ENCODE peak calls at places on chromosomes 12 and 14, in five cellular contexts. P, N, V, H and D are unnamed samples.

GRCh38 chr14:97456958-97457357 is 659.8 kb downstream of the VRK1 start:
- DNase-seq in P (no peak), N (no peak), H (no peak), V (no peak), D (no peak)

GRCh38 chr12:1872448-1872847 is 46.0 kb downstream of the CACNA2D4 start:
- DNase-seq in N (no peak), P (no peak), V (no peak), H (peak; percentile 23), D (no peak)

GRCh38 chr12:110004598-110004997 is 5.4 kb downstream of the ANKRD13A start:
- DNase-seq in V (no peak), N (no peak), H (no peak), P (no peak), D (no peak)

GRCh38 chr14:31320216-31320615 is 100.1 kb downstream of the HEATR5A start:
- DNase-seq in N (no peak), V (no peak), H (no peak), P (no peak), D (no peak)

GRCh38 chr12:90234455-90234854 is 525.8 kb upstream of the ATP2B1 start:
- DNase-seq in H (no peak), V (no peak), N (no peak), P (no peak), D (no peak)

GRCh38 chr14:22002860-22003284 is 329.3 kb upstream of the OR4E1 start:
- DNase-seq in N (no peak), P (no peak), H (no peak), V (no peak), D (no peak)

GRCh38 chr14:56474419-56475022 is 105.1 kb upstream of the TMEM260 start:
- DNase-seq in N (no peak), P (no peak), V (no peak), H (no peak), D (no peak)

GRCh38 chr12:49542592-49543160 is 3.8 kb downstream of the KCNH3 start:
- DNase-seq in N (no peak), P (no peak), H (no peak), V (no peak), D (no peak)

GRCh38 chr12:115852054-115852453 is 425.4 kb downstream of the MED13L start:
- DNase-seq in N (no peak), V (no peak), P (no peak), H (no peak), D (no peak)

GRCh38 chr14:97218713-97219355 is 421.7 kb downstream of the VRK1 start:
- DNase-seq in P (no peak), H (no peak), N (no peak), V (no peak), D (no peak)

GRCh38 chr12:60266381-60266852 is 670.6 kb downstream of the SLC16A7 start:
- DNase-seq in P (peak; percentile 55), V (no peak), N (peak; percentile 23), H (no peak), D (no peak)

GRCh38 chr14:60732840-60733483 is 1.6 kb upstream of the MNAT1 start:
- DNase-seq in V (no peak), H (no peak), P (no peak), N (no peak), D (no peak)

GRCh38 chr12:132132609-132133430 is 11.3 kb downstream of the DDX51 start:
- DNase-seq in V (no peak), N (no peak), P (no peak), H (no peak), D (no peak)

GRCh38 chr14:104290756-104291122 is 152.4 kb downstream of the KIF26A start:
- DNase-seq in P (no peak), N (no peak), H (no peak), V (no peak), D (no peak)

GRCh38 chr12:53118771-53119300 is 15.6 kb downstream of the SOAT2 start:
- DNase-seq in N (no peak), P (no peak), V (no peak), H (no peak), D (no peak)

GRCh38 chr12:63068857-63069442 is 82.1 kb downstream of the AVPR1A start:
- DNase-seq in N (peak; percentile 48), V (no peak), P (peak; percentile 42), H (no peak), D (no peak)

GRCh38 chr12:101809208-101809607 is 21.6 kb downstream of the GNPTAB start:
- DNase-seq in P (no peak), H (no peak), N (no peak), V (no peak), D (no peak)

GRCh38 chr12:120599672-120600537 is 18.7 kb upstream of the POP5 start:
- DNase-seq in P (no peak), V (no peak), H (no peak), N (no peak), D (no peak)

GRCh38 chr12:94941440-94941862 is 62.0 kb downstream of the NDUFA12 start:
- DNase-seq in H (peak; percentile 29), V (no peak), N (peak; percentile 70), P (peak; percentile 77), D (peak; percentile 36)

GRCh38 chr14:88208858-88209257 is 114.2 kb downstream of the KCNK10 start:
- DNase-seq in V (no peak), N (no peak), H (no peak), P (no peak), D (no peak)

GRCh38 chr12:79407671-79408622 is 282.8 kb downstream of the PAWR start:
- DNase-seq in N (peak; percentile 81), H (peak; percentile 38), V (no peak), P (peak; percentile 81), D (no peak)

DNA sequence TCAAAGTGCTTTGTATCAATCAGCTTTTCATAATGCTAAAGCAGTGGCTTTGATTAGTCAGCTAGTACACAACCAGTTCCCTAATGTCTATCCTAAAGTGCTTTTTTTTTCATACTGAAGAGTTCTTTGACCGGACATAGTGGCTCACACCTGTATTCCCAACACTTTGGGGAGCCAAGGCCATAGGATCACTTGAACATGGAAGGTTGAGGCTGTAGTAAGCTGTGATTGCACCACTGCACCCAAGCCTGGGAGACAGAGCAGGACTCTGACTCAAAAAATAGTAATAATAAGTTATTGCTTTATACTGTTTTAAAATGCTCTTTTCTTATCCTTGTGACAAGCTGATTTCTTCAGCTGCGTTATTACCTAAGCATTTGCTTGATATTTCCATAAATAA is 154.6 kb upstream of the AEBP2 start:
- DNase-seq in P (no peak), N (no peak), H (no peak), V (no peak), D (no peak)
- TF ChIP-seq CTCF in P (no peak), N (no peak), H (no peak), V (no peak), D (no peak)

GRCh38 chr14:33849455-33849801 is 101.4 kb downstream of the EGLN3 start:
- DNase-seq in P (no peak), N (no peak), V (no peak), H (no peak), D (no peak)

GRCh38 chr14:33850826-33851225 is 100.0 kb downstream of the EGLN3 start:
- DNase-seq in V (no peak), P (no peak), H (no peak), N (no peak), D (no peak)

GRCh38 chr14:33847066-33847465 is 103.8 kb downstream of the EGLN3 start:
- DNase-seq in N (no peak), V (no peak), P (no peak), H (no peak), D (no peak)

GRCh38 chr14:33848009-33848408 is 102.9 kb downstream of the EGLN3 start:
- DNase-seq in N (no peak), H (no peak), V (no peak), P (no peak), D (no peak)

GRCh38 chr14:33848706-33849454 is 102.0 kb downstream of the EGLN3 start:
- DNase-seq in N (no peak), V (no peak), P (no peak), H (peak; percentile 41), D (no peak)
- TF ChIP-seq CTCF in N (peak; percentile 63), V (no peak), P (peak; percentile 69), H (peak; percentile 7), D (peak; percentile 55)

DNA sequence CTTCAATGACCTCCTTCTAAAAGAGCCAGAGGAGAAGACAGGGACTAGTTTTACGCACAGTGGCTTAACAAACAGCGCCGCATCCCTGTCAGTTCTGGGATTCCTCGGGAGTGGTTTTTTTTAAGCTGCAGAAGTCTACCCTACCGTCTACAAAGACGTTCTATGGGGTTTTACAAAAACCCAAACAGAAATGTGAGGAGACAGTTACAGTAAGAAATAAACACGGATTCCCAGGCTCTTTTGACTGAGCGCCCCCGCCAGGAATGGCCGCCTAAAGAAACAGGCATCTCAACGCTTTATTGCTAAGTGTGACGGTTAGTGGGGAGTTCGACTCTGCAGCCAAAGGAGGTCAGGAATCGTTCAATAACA is 484 bp downstream of the ALKBH1 start:
- DNase-seq in H (no peak), N (peak; percentile 13), P (peak; percentile 39), V (no peak), D (no peak)
- TF ChIP-seq CTCF in H (no peak), N (peak; percentile 59), P (peak; percentile 65), V (no peak), D (no peak)

GRCh38 chr12:65944637-65945036 is 120.4 kb downstream of the HMGA2 start:
- DNase-seq in N (no peak), H (no peak), P (no peak), V (no peak), D (no peak)
- TF ChIP-seq CTCF in N (no peak), H (no peak), P (no peak), V (no peak), D (no peak)

DNA sequence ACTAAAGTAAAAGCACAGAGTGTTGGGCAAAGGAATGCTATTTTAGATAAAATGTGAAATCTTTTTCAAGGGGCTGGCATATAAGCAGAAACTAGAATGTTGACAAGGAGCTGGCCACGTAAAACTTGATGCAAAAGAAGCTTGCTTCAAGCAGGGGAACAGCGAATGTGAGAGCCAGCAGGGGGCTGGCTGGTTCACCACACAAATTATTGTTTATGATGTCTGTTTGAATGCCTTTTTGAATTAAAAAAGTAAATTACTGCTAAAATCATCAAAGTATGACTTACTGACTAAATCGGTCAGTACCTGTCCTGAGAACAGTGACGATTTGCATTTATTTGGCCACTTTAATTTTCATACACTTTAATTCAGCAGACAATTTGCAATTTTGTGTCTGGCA is 38.9 kb upstream of the TMTC2 start:
- DNase-seq in P (no peak), N (no peak), H (no peak), V (no peak), D (no peak)
- TF ChIP-seq CTCF in P (no peak), N (no peak), H (no peak), V (no peak), D (no peak)